ENCODE peak calls at places on chromosome 14, in nine cellular contexts. T is mucosa of descending colon; C is A172; D is stimulated activated CD8-positive, alpha-beta memory T cell treated with anti-CD3 and anti-CD28 coated beads, Interleukin-4, amount 100 ng/mL, for 4 hours; P is GDM1; H is neuronal stem cell; G is adrenal gland; I is activated CD4-positive, alpha-beta T cell treated with anti-CD3 and anti-CD28 coated beads for 24 hours; E is NCI-H510A treated with DMSO at 0.1 percent for 48 hours. O is an unnamed sample.

GRCh38 chr14:100878271-100879146 is 25.0 kb downstream of the RTL1 start:
- DNase-seq in I (no peak), T (no peak), C (no peak), G (no peak), D (no peak), H (no peak), P (no peak), E (no peak), O (no peak)

GRCh38 chr14:35628989-35629388 is 95.0 kb downstream of the INSM2 start:
- DNase-seq in D (no peak), C (no peak), E (no peak), P (no peak), I (no peak), H (no peak), G (no peak), T (no peak), O (peak)

GRCh38 chr14:32224731-32225377 is 21.8 kb upstream of the RNU6-8 start:
- DNase-seq in I (no peak), H (no peak), G (peak), P (no peak), C (peak), D (no peak), T (no peak), E (peak), O (peak)

GRCh38 chr14:21867541-21867940 is 193.9 kb upstream of the OR4E1 start:
- DNase-seq in H (no peak), C (no peak), T (no peak), G (no peak), D (no peak), P (no peak), E (no peak), I (no peak), O (no peak)

GRCh38 chr14:100554696-100555320 is 32.4 kb downstream of the BEGAIN start:
- DNase-seq in T (no peak), D (no peak), E (no peak), I (no peak), P (no peak), C (no peak), G (no peak), H (no peak), O (no peak)

GRCh38 chr14:53306926-53307325 is 153.8 kb upstream of the DDHD1 start:
- DNase-seq in C (peak), E (no peak), G (no peak), H (peak), P (no peak), T (no peak), D (no peak), I (no peak), O (no peak)

GRCh38 chr14:105999361-106000028 is 473.1 kb downstream of the TMEM121 start:
- DNase-seq in G (no peak), E (no peak), D (peak), P (peak), I (peak), T (peak), H (no peak), C (peak), O (peak)

GRCh38 chr14:100664841-100665425 is 61.8 kb upstream of the DLK1 start:
- DNase-seq in C (no peak), G (peak), D (no peak), E (no peak), T (no peak), I (no peak), P (no peak), H (no peak), O (peak)

GRCh38 chr14:94897092-94897491 is 127.2 kb upstream of the GSC start:
- DNase-seq in E (no peak), P (no peak), G (no peak), H (no peak), D (no peak), T (no peak), I (no peak), C (no peak), O (no peak)

GRCh38 chr14:72089625-72090024 is 157.4 kb downstream of the RGS6 start:
- DNase-seq in E (no peak), H (no peak), D (no peak), G (no peak), C (no peak), I (no peak), T (no peak), P (no peak), O (no peak)

GRCh38 chr14:50874842-50875241 is 3.0 kb downstream of the ABHD12B start:
- DNase-seq in E (no peak), G (no peak), C (no peak), H (no peak), I (no peak), P (no peak), D (no peak), T (no peak), O (peak)

GRCh38 chr14:104851896-104852663 is 13.0 kb upstream of the CEP170B start:
- DNase-seq in E (no peak), D (no peak), I (no peak), P (no peak), G (no peak), H (no peak), T (no peak), C (no peak), O (no peak)

GRCh38 chr14:102086346-102086971 is 385 bp downstream of the HSP90AA1 start:
- DNase-seq in I (no peak), C (no peak), E (no peak), D (peak), H (no peak), T (peak), G (peak), P (no peak), O (peak)

GRCh38 chr14:96053236-96053599 is 14.1 kb downstream of the C14orf132 start:
- DNase-seq in T (no peak), D (no peak), E (no peak), I (no peak), P (no peak), G (no peak), H (no peak), C (no peak), O (no peak)

GRCh38 chr14:99537399-99537798 is 56.2 kb downstream of the CCNK start:
- DNase-seq in G (peak), C (peak), P (no peak), D (no peak), I (no peak), E (no peak), T (no peak), H (no peak), O (no peak)